ENCODE peak calls at places on chromosome 15, in seven cellular contexts. One of them, this sample, is unnamed.

GRCh38 chr15:78098131-78098755 is 5.9 kb downstream of the SH2D7 start:
- DNase-seq in dorsolateral prefrontal cortex: no peak
- DNase-seq in substantia nigra: no peak
- DNase-seq in uterus: no peak
- DNase-seq in OCI-LY7: no peak
- DNase-seq in tibial nerve: no peak
- DNase-seq in Peyer's patch: peak; percentile 35
- DNase-seq in this sample: no peak

GRCh38 chr15:84826369-84826823 is 9.2 kb downstream of the ALPK3 start:
- DNase-seq in dorsolateral prefrontal cortex: no peak
- DNase-seq in substantia nigra: no peak
- DNase-seq in uterus: no peak
- DNase-seq in OCI-LY7: peak; percentile 47
- DNase-seq in tibial nerve: peak; percentile 57
- DNase-seq in Peyer's patch: no peak
- DNase-seq in this sample: peak; percentile 61

GRCh38 chr15:58378241-58379085 is 53.3 kb upstream of the LIPC start:
- DNase-seq in dorsolateral prefrontal cortex: no peak
- DNase-seq in substantia nigra: no peak
- DNase-seq in uterus: no peak
- DNase-seq in OCI-LY7: no peak
- DNase-seq in tibial nerve: no peak
- DNase-seq in Peyer's patch: no peak
- DNase-seq in this sample: no peak

GRCh38 chr15:45288947-45289346 is 36.9 kb downstream of the SLC28A2 start:
- DNase-seq in dorsolateral prefrontal cortex: no peak
- DNase-seq in substantia nigra: no peak
- DNase-seq in uterus: no peak
- DNase-seq in OCI-LY7: no peak
- DNase-seq in tibial nerve: no peak
- DNase-seq in Peyer's patch: no peak
- DNase-seq in this sample: no peak

GRCh38 chr15:33113666-33114483 is 80.6 kb downstream of the FMN1 start:
- DNase-seq in dorsolateral prefrontal cortex: no peak
- DNase-seq in substantia nigra: no peak
- DNase-seq in uterus: no peak
- DNase-seq in OCI-LY7: no peak
- DNase-seq in tibial nerve: no peak
- DNase-seq in Peyer's patch: no peak
- DNase-seq in this sample: no peak

GRCh38 chr15:51908312-51908711 is 63.3 kb downstream of the LEO1 start:
- DNase-seq in dorsolateral prefrontal cortex: no peak
- DNase-seq in substantia nigra: no peak
- DNase-seq in uterus: no peak
- DNase-seq in OCI-LY7: no peak
- DNase-seq in tibial nerve: no peak
- DNase-seq in Peyer's patch: no peak
- DNase-seq in this sample: no peak

GRCh38 chr15:87604857-87605446 is 651.6 kb downstream of the NTRK3 start:
- DNase-seq in dorsolateral prefrontal cortex: no peak
- DNase-seq in substantia nigra: no peak
- DNase-seq in uterus: no peak
- DNase-seq in OCI-LY7: peak; percentile 16
- DNase-seq in tibial nerve: no peak
- DNase-seq in Peyer's patch: no peak
- DNase-seq in this sample: no peak

GRCh38 chr15:85702321-85703230 is 92.1 kb downstream of the KLHL25 start:
- DNase-seq in dorsolateral prefrontal cortex: no peak
- DNase-seq in substantia nigra: no peak
- DNase-seq in uterus: no peak
- DNase-seq in OCI-LY7: no peak
- DNase-seq in tibial nerve: no peak
- DNase-seq in Peyer's patch: no peak
- DNase-seq in this sample: no peak

GRCh38 chr15:63611217-63611616 is 14.0 kb downstream of the FBXL22 start:
- DNase-seq in dorsolateral prefrontal cortex: no peak
- DNase-seq in substantia nigra: no peak
- DNase-seq in uterus: no peak
- DNase-seq in OCI-LY7: no peak
- DNase-seq in tibial nerve: no peak
- DNase-seq in Peyer's patch: no peak
- DNase-seq in this sample: no peak

GRCh38 chr15:63612300-63612699 is 15.1 kb downstream of the FBXL22 start:
- DNase-seq in dorsolateral prefrontal cortex: no peak
- DNase-seq in substantia nigra: no peak
- DNase-seq in uterus: no peak
- DNase-seq in OCI-LY7: no peak
- DNase-seq in tibial nerve: no peak
- DNase-seq in Peyer's patch: no peak
- DNase-seq in this sample: no peak

GRCh38 chr15:63610209-63610841 is 13.1 kb downstream of the FBXL22 start:
- DNase-seq in dorsolateral prefrontal cortex: peak; percentile 53
- DNase-seq in substantia nigra: peak; percentile 28
- DNase-seq in uterus: peak; percentile 73
- DNase-seq in OCI-LY7: peak; percentile 88
- DNase-seq in tibial nerve: peak; percentile 80
- DNase-seq in Peyer's patch: peak; percentile 61
- DNase-seq in this sample: peak; percentile 43

GRCh38 chr15:63608989-63609388 is 11.8 kb downstream of the FBXL22 start:
- DNase-seq in dorsolateral prefrontal cortex: no peak
- DNase-seq in substantia nigra: no peak
- DNase-seq in uterus: no peak
- DNase-seq in OCI-LY7: no peak
- DNase-seq in tibial nerve: no peak
- DNase-seq in Peyer's patch: no peak
- DNase-seq in this sample: no peak

GRCh38 chr15:63609448-63609847 is 12.3 kb downstream of the FBXL22 start:
- DNase-seq in dorsolateral prefrontal cortex: no peak
- DNase-seq in substantia nigra: no peak
- DNase-seq in uterus: no peak
- DNase-seq in OCI-LY7: no peak
- DNase-seq in tibial nerve: no peak
- DNase-seq in Peyer's patch: no peak
- DNase-seq in this sample: no peak
- H3K27ac ChIP-seq in dorsolateral prefrontal cortex: peak overlapping the region; percentile 93
- H3K27ac ChIP-seq in substantia nigra: peak overlapping the region; percentile 38
- H3K27ac ChIP-seq in uterus: peak overlapping the region; percentile 80
- H3K27ac ChIP-seq in OCI-LY7: no peak overlapping the region
- H3K27ac ChIP-seq in tibial nerve: no peak overlapping the region
- H3K27ac ChIP-seq in Peyer's patch: no peak overlapping the region
- H3K27ac ChIP-seq in this sample: no peak overlapping the region

GRCh38 chr15:75200391-75200764 is 1.3 kb upstream of the C15orf39 start:
- DNase-seq in dorsolateral prefrontal cortex: no peak
- DNase-seq in substantia nigra: no peak
- DNase-seq in uterus: no peak
- DNase-seq in OCI-LY7: no peak
- DNase-seq in tibial nerve: no peak
- DNase-seq in Peyer's patch: no peak
- DNase-seq in this sample: no peak
- H3K27ac ChIP-seq in dorsolateral prefrontal cortex: no peak overlapping the region
- H3K27ac ChIP-seq in substantia nigra: no peak overlapping the region
- H3K27ac ChIP-seq in uterus: no peak overlapping the region
- H3K27ac ChIP-seq in OCI-LY7: peak overlapping the region; percentile 62
- H3K27ac ChIP-seq in tibial nerve: peak overlapping the region; percentile 97
- H3K27ac ChIP-seq in Peyer's patch: peak overlapping the region; percentile 96
- H3K27ac ChIP-seq in this sample: no peak overlapping the region

GRCh38 chr15:90619939-90620338 is 90.2 kb downstream of the CRTC3 start:
- DNase-seq in dorsolateral prefrontal cortex: no peak
- DNase-seq in substantia nigra: no peak
- DNase-seq in uterus: no peak
- DNase-seq in OCI-LY7: no peak
- DNase-seq in tibial nerve: no peak
- DNase-seq in Peyer's patch: no peak
- DNase-seq in this sample: no peak

GRCh38 chr15:90624278-90624930 is 92.7 kb upstream of the BLM start:
- DNase-seq in dorsolateral prefrontal cortex: no peak
- DNase-seq in substantia nigra: no peak
- DNase-seq in uterus: no peak
- DNase-seq in OCI-LY7: no peak
- DNase-seq in tibial nerve: no peak
- DNase-seq in Peyer's patch: no peak
- DNase-seq in this sample: peak; percentile 38

GRCh38 chr15:90625037-90625436 is 92.1 kb upstream of the BLM start:
- DNase-seq in dorsolateral prefrontal cortex: no peak
- DNase-seq in substantia nigra: no peak
- DNase-seq in uterus: no peak
- DNase-seq in OCI-LY7: no peak
- DNase-seq in tibial nerve: no peak
- DNase-seq in Peyer's patch: no peak
- DNase-seq in this sample: no peak

GRCh38 chr15:90620379-90621134 is 90.8 kb downstream of the CRTC3 start:
- DNase-seq in dorsolateral prefrontal cortex: no peak
- DNase-seq in substantia nigra: no peak
- DNase-seq in uterus: no peak
- DNase-seq in OCI-LY7: peak; percentile 72
- DNase-seq in tibial nerve: no peak
- DNase-seq in Peyer's patch: no peak
- DNase-seq in this sample: no peak

GRCh38 chr15:90623854-90624253 is 93.3 kb upstream of the BLM start:
- DNase-seq in dorsolateral prefrontal cortex: no peak
- DNase-seq in substantia nigra: no peak
- DNase-seq in uterus: no peak
- DNase-seq in OCI-LY7: no peak
- DNase-seq in tibial nerve: no peak
- DNase-seq in Peyer's patch: no peak
- DNase-seq in this sample: no peak
- H3K27ac ChIP-seq in dorsolateral prefrontal cortex: no peak overlapping the region
- H3K27ac ChIP-seq in substantia nigra: no peak overlapping the region
- H3K27ac ChIP-seq in uterus: no peak overlapping the region
- H3K27ac ChIP-seq in OCI-LY7: no peak overlapping the region
- H3K27ac ChIP-seq in tibial nerve: peak overlapping the region; percentile 46
- H3K27ac ChIP-seq in Peyer's patch: no peak overlapping the region
- H3K27ac ChIP-seq in this sample: no peak overlapping the region

DNA sequence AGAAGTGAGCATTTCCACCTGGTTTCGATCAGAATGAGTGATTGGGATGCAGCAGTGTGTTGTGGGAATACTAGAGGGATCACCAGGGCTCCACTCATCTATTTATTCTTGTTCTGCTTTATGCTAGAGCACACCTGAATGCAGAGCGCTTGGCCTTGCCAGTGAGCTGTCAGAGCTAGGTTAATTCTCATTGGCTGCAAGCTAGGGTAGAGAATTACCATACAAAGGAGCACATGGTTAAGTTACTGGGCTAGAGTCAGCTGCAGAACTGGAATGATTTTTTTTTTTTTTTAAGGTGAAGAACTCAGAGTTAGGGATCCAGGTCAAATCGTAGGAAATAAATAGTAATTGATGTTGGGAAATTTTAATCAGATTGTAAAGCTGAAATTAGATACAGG is 8.8 kb downstream of the EIF2AK4 start:
- DNase-seq in dorsolateral prefrontal cortex: no peak
- DNase-seq in substantia nigra: no peak
- DNase-seq in uterus: no peak
- DNase-seq in OCI-LY7: no peak
- DNase-seq in tibial nerve: no peak
- DNase-seq in Peyer's patch: no peak
- DNase-seq in this sample: no peak
- H3K27ac ChIP-seq in dorsolateral prefrontal cortex: no peak overlapping the region
- H3K27ac ChIP-seq in substantia nigra: no peak overlapping the region
- H3K27ac ChIP-seq in uterus: no peak overlapping the region
- H3K27ac ChIP-seq in OCI-LY7: no peak overlapping the region
- H3K27ac ChIP-seq in tibial nerve: no peak overlapping the region
- H3K27ac ChIP-seq in Peyer's patch: no peak overlapping the region
- H3K27ac ChIP-seq in this sample: no peak overlapping the region

GRCh38 chr15:92974183-92974915 is 74.2 kb downstream of the CHD2 start:
- DNase-seq in dorsolateral prefrontal cortex: no peak
- DNase-seq in substantia nigra: no peak
- DNase-seq in uterus: no peak
- DNase-seq in OCI-LY7: no peak
- DNase-seq in tibial nerve: no peak
- DNase-seq in Peyer's patch: no peak
- DNase-seq in this sample: no peak

GRCh38 chr15:92970656-92971055 is 70.5 kb downstream of the CHD2 start:
- DNase-seq in dorsolateral prefrontal cortex: no peak
- DNase-seq in substantia nigra: no peak
- DNase-seq in uterus: no peak
- DNase-seq in OCI-LY7: no peak
- DNase-seq in tibial nerve: no peak
- DNase-seq in Peyer's patch: no peak
- DNase-seq in this sample: no peak

GRCh38 chr15:92968926-92969664 is 69.0 kb downstream of the CHD2 start:
- DNase-seq in dorsolateral prefrontal cortex: no peak
- DNase-seq in substantia nigra: no peak
- DNase-seq in uterus: no peak
- DNase-seq in OCI-LY7: no peak
- DNase-seq in tibial nerve: no peak
- DNase-seq in Peyer's patch: no peak
- DNase-seq in this sample: no peak

DNA sequence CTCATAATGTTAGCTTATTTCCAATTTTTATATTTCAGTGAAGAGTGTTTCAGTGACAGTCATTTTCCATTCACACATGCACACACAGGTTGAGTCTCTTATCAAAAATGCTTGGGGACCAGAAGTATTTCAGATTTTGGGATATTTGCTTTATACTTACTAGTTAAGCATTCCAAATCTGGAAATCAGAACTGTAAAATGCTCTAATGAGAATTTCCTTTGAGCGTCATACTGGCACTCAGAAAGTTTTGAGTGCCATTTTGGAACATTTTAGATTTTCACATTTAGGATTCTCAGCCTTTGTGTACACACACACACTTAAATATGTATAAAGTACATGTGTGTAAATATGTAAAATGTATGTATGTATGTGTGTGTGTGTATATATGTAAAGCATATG is 71.0 kb downstream of the CHD2 start:
- DNase-seq in dorsolateral prefrontal cortex: no peak
- DNase-seq in substantia nigra: no peak
- DNase-seq in uterus: no peak
- DNase-seq in OCI-LY7: no peak
- DNase-seq in tibial nerve: no peak
- DNase-seq in Peyer's patch: no peak
- DNase-seq in this sample: no peak
- H3K27ac ChIP-seq in dorsolateral prefrontal cortex: no peak overlapping the region
- H3K27ac ChIP-seq in substantia nigra: no peak overlapping the region
- H3K27ac ChIP-seq in uterus: peak overlapping the region; percentile 44
- H3K27ac ChIP-seq in OCI-LY7: no peak overlapping the region
- H3K27ac ChIP-seq in tibial nerve: no peak overlapping the region
- H3K27ac ChIP-seq in Peyer's patch: no peak overlapping the region
- H3K27ac ChIP-seq in this sample: no peak overlapping the region

DNA sequence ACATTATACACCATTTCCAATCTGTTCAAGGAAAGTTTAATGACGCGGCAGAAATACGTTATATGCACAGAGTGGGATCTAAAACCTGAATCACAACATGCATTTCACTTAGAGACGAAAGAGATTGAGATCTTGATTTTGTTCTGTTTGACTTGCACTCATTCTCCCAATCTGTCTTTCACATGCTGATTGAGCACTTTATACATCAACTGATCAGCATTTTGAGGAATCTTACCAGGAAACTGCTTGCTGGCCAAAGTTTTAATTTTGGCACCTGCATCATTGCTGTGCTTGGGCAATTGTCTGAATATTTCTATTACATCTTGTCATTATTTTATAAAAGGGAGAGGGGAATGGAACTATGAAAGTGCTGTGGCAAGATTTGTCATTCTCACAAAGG is 47.7 kb upstream of the ATP10A start:
- DNase-seq in dorsolateral prefrontal cortex: no peak
- DNase-seq in substantia nigra: no peak
- DNase-seq in uterus: no peak
- DNase-seq in OCI-LY7: no peak
- DNase-seq in tibial nerve: no peak
- DNase-seq in Peyer's patch: no peak
- DNase-seq in this sample: no peak
- H3K27ac ChIP-seq in dorsolateral prefrontal cortex: no peak overlapping the region
- H3K27ac ChIP-seq in substantia nigra: no peak overlapping the region
- H3K27ac ChIP-seq in uterus: no peak overlapping the region
- H3K27ac ChIP-seq in OCI-LY7: no peak overlapping the region
- H3K27ac ChIP-seq in tibial nerve: no peak overlapping the region
- H3K27ac ChIP-seq in Peyer's patch: no peak overlapping the region
- H3K27ac ChIP-seq in this sample: no peak overlapping the region

GRCh38 chr15:65584241-65584640 is 26.7 kb downstream of the INTS14 start:
- DNase-seq in dorsolateral prefrontal cortex: no peak
- DNase-seq in substantia nigra: no peak
- DNase-seq in uterus: no peak
- DNase-seq in OCI-LY7: no peak
- DNase-seq in tibial nerve: no peak
- DNase-seq in Peyer's patch: no peak
- DNase-seq in this sample: no peak
- H3K27ac ChIP-seq in dorsolateral prefrontal cortex: no peak overlapping the region
- H3K27ac ChIP-seq in substantia nigra: no peak overlapping the region
- H3K27ac ChIP-seq in uterus: peak overlapping the region; percentile 60
- H3K27ac ChIP-seq in OCI-LY7: peak overlapping the region; percentile 5
- H3K27ac ChIP-seq in tibial nerve: no peak overlapping the region
- H3K27ac ChIP-seq in Peyer's patch: peak overlapping the region; percentile 13
- H3K27ac ChIP-seq in this sample: no peak overlapping the region